ENCODE peak calls at places on chromosomes 12 and 14, in ten cellular contexts. D, H, X, K, L, J, V, G, E and R are unnamed samples.

GRCh38 chr14:102731101-102731870 is 46.0 kb upstream of the TRAF3 start:
- DNase-seq in D (no peak), H (no peak), X (no peak), K (no peak), L (no peak), J (no peak), V (peak), G (no peak), E (no peak), R (no peak)

GRCh38 chr12:130658561-130658960 is 57.5 kb downstream of the RIMBP2 start:
- DNase-seq in D (no peak), H (no peak), X (no peak), K (no peak), L (no peak), J (no peak), V (no peak), G (no peak), E (no peak), R (no peak)

GRCh38 chr12:126914170-126914796 is 1352.7 kb upstream of the TMEM132C start:
- DNase-seq in D (no peak), H (no peak), X (no peak), K (no peak), L (no peak), J (no peak), V (no peak), G (no peak), E (no peak), R (no peak)

GRCh38 chr12:115941362-115941761 is 336.1 kb downstream of the MED13L start:
- DNase-seq in D (peak), H (no peak), X (no peak), K (no peak), L (no peak), J (no peak), V (no peak), G (no peak), E (no peak), R (no peak)

GRCh38 chr12:87216436-87216835 is 812.8 kb downstream of the C12orf50 start:
- DNase-seq in D (peak), H (no peak), X (no peak), K (no peak), L (no peak), J (no peak), V (no peak), G (no peak), E (no peak), R (no peak)

GRCh38 chr12:121452356-121453021 is 52.6 kb downstream of the RNF34 start:
- DNase-seq in D (no peak), H (no peak), X (no peak), K (no peak), L (no peak), J (no peak), V (no peak), G (peak), E (no peak), R (no peak)

GRCh38 chr12:89244536-89244935 is 107.8 kb downstream of the DUSP6 start:
- DNase-seq in D (peak), H (no peak), X (no peak), K (no peak), L (no peak), J (peak), V (no peak), G (peak), E (no peak), R (peak)

GRCh38 chr14:71141701-71142374 is 234.6 kb downstream of the PCNX1 start:
- DNase-seq in D (no peak), H (no peak), X (no peak), K (no peak), L (no peak), J (no peak), V (no peak), G (no peak), E (no peak), R (no peak)

GRCh38 chr12:116423053-116423452 is 136.1 kb upstream of the MAP1LC3B2 start:
- DNase-seq in D (peak), H (no peak), X (no peak), K (no peak), L (no peak), J (no peak), V (no peak), G (peak), E (no peak), R (no peak)

GRCh38 chr12:108551556-108551955 is 9.4 kb downstream of the SART3 start:
- DNase-seq in D (peak), H (no peak), X (no peak), K (no peak), L (no peak), J (no peak), V (no peak), G (peak), E (no peak), R (peak)

GRCh38 chr14:74083161-74083560 is 1.1 kb downstream of the ALDH6A1 start:
- DNase-seq in D (no peak), H (no peak), X (no peak), K (no peak), L (no peak), J (no peak), V (no peak), G (no peak), E (no peak), R (no peak)

GRCh38 chr12:43284441-43284840 is 267.6 kb downstream of the ADAMTS20 start:
- DNase-seq in D (peak), H (no peak), X (no peak), K (no peak), L (no peak), J (no peak), V (no peak), G (no peak), E (no peak), R (no peak)

GRCh38 chr14:24139272-24139934 is 2.0 kb downstream of the EMC9 start:
- DNase-seq in D (no peak), H (no peak), X (no peak), K (no peak), L (no peak), J (no peak), V (no peak), G (no peak), E (no peak), R (no peak)

GRCh38 chr12:126676426-126676825 is 1590.5 kb upstream of the TMEM132C start:
- DNase-seq in D (no peak), H (no peak), X (no peak), K (no peak), L (no peak), J (peak), V (no peak), G (no peak), E (no peak), R (no peak)

GRCh38 chr14:75811136-75811839 is 150.2 kb downstream of the TTLL5 start:
- DNase-seq in D (no peak), H (no peak), X (no peak), K (no peak), L (no peak), J (no peak), V (no peak), G (no peak), E (no peak), R (no peak)

GRCh38 chr12:30613119-30613830 is 82.4 kb downstream of the IPO8 start:
- DNase-seq in D (peak), H (no peak), X (no peak), K (no peak), L (no peak), J (no peak), V (no peak), G (no peak), E (no peak), R (no peak)

GRCh38 chr14:76456200-76456599 is 80.3 kb downstream of the ESRRB start:
- DNase-seq in D (peak), H (no peak), X (no peak), K (no peak), L (no peak), J (peak), V (no peak), G (peak), E (no peak), R (peak)

GRCh38 chr12:55933158-55933798 is 2.3 kb downstream of the DGKA start:
- DNase-seq in D (peak), H (no peak), X (no peak), K (no peak), L (no peak), J (no peak), V (no peak), G (peak), E (no peak), R (no peak)

GRCh38 chr12:55706840-55707671 is 648 bp downstream of the ITGA7 start:
- DNase-seq in D (no peak), H (no peak), X (no peak), K (no peak), L (no peak), J (no peak), V (no peak), G (peak), E (peak), R (peak)

GRCh38 chr12:41274643-41275042 is 86.5 kb downstream of the PDZRN4 start:
- DNase-seq in D (no peak), H (no peak), X (no peak), K (no peak), L (no peak), J (no peak), V (no peak), G (no peak), E (no peak), R (no peak)

GRCh38 chr12:39935275-39935674 is 170.6 kb downstream of the SLC2A13 start:
- DNase-seq in D (peak), H (no peak), X (no peak), K (no peak), L (no peak), J (no peak), V (no peak), G (peak), E (no peak), R (no peak)

GRCh38 chr12:19131020-19131431 is 1.5 kb downstream of the PLEKHA5 start:
- DNase-seq in D (peak), H (no peak), X (no peak), K (no peak), L (no peak), J (peak), V (no peak), G (peak), E (no peak), R (no peak)

GRCh38 chr12:99380701-99381100 is 266.9 kb upstream of the GARIN6 start:
- DNase-seq in D (no peak), H (no peak), X (no peak), K (no peak), L (no peak), J (no peak), V (no peak), G (no peak), E (no peak), R (no peak)

GRCh38 chr12:51863921-51864700 is 15.6 kb upstream of the FIGNL2 start:
- DNase-seq in D (no peak), H (no peak), X (peak), K (no peak), L (peak), J (no peak), V (peak), G (peak), E (peak), R (no peak)

GRCh38 chr12:6828671-6829531 is 694 bp downstream of the P3H3 start:
- DNase-seq in D (peak), H (no peak), X (peak), K (no peak), L (peak), J (no peak), V (no peak), G (peak), E (peak), R (no peak)

GRCh38 chr12:108633534-108634224 is at the start of gene SELPLG:
- DNase-seq in D (no peak), H (peak), X (no peak), K (no peak), L (no peak), J (peak), V (no peak), G (no peak), E (peak), R (peak)

GRCh38 chr12:30729547-30729946 is 25.2 kb downstream of the CAPRIN2 start:
- DNase-seq in D (no peak), H (no peak), X (no peak), K (no peak), L (no peak), J (peak), V (no peak), G (no peak), E (no peak), R (no peak)

GRCh38 chr12:2447861-2448260 is 346.9 kb upstream of the FKBP4 start:
- DNase-seq in D (no peak), H (no peak), X (peak), K (no peak), L (no peak), J (no peak), V (no peak), G (no peak), E (no peak), R (no peak)

GRCh38 chr12:58413794-58414193 is 472.4 kb downstream of the ATP23 start:
- DNase-seq in D (peak), H (no peak), X (no peak), K (no peak), L (no peak), J (no peak), V (no peak), G (peak), E (no peak), R (no peak)

GRCh38 chr14:92651106-92651792 is 97.2 kb downstream of the LGMN start:
- DNase-seq in D (no peak), H (no peak), X (no peak), K (no peak), L (no peak), J (peak), V (no peak), G (no peak), E (peak), R (peak)

GRCh38 chr14:36221097-36221496 is 44.6 kb upstream of the PTCSC3 start:
- DNase-seq in D (no peak), H (no peak), X (peak), K (no peak), L (no peak), J (peak), V (no peak), G (no peak), E (no peak), R (no peak)

GRCh38 chr12:89192419-89192818 is 159.9 kb downstream of the DUSP6 start:
- DNase-seq in D (peak), H (no peak), X (no peak), K (no peak), L (no peak), J (no peak), V (no peak), G (no peak), E (no peak), R (no peak)

GRCh38 chr12:8917751-8918150 is 3.4 kb downstream of the PHC1 start:
- DNase-seq in D (no peak), H (no peak), X (no peak), K (no peak), L (no peak), J (no peak), V (no peak), G (no peak), E (no peak), R (no peak)

GRCh38 chr14:61466249-61466904 is 145.0 kb downstream of the PRKCH start:
- DNase-seq in D (peak), H (no peak), X (peak), K (no peak), L (no peak), J (no peak), V (no peak), G (peak), E (peak), R (no peak)